ENCODE peak calls at places on chromosomes 3 and 15, in ten cellular contexts. One of them, this sample, is unnamed. For H3K4me1, the result is how much of the 10 kb centered on the place peaks cover.

GRCh38 chr3:71219744-71220638 is 363.5 kb downstream of the FOXP1 start:
- DNase-seq in CD8-positive, alpha-beta T cell: peak
- DNase-seq in Peyer's patch: no peak
- DNase-seq in fibroblast of lung: no peak
- DNase-seq in GM23248: no peak
- DNase-seq in cardiac muscle cell: peak
- DNase-seq in adrenal gland: no peak
- DNase-seq in ovary: no peak
- DNase-seq in IMR-90: no peak
- DNase-seq in CD8-positive, alpha-beta memory T cell: no peak
- DNase-seq in this sample: no peak

GRCh38 chr15:55322452-55322851 is 3.4 kb downstream of the PIGB start:
- DNase-seq in CD8-positive, alpha-beta T cell: no peak
- DNase-seq in ovary: no peak
- DNase-seq in adrenal gland: no peak
- DNase-seq in GM23248: no peak
- DNase-seq in cardiac muscle cell: no peak
- DNase-seq in Peyer's patch: no peak
- DNase-seq in CD8-positive, alpha-beta memory T cell: no peak
- DNase-seq in IMR-90: no peak
- DNase-seq in fibroblast of lung: no peak
- DNase-seq in this sample: no peak

GRCh38 chr15:95935852-95936251 is 394.6 kb upstream of the NR2F2 start:
- DNase-seq in adrenal gland: no peak
- DNase-seq in fibroblast of lung: no peak
- DNase-seq in IMR-90: no peak
- DNase-seq in ovary: no peak
- DNase-seq in CD8-positive, alpha-beta memory T cell: no peak
- DNase-seq in GM23248: no peak
- DNase-seq in CD8-positive, alpha-beta T cell: no peak
- DNase-seq in Peyer's patch: no peak
- DNase-seq in cardiac muscle cell: no peak
- DNase-seq in this sample: no peak

GRCh38 chr3:108804956-108805355 is 17.6 kb upstream of the TRAT1 start:
- DNase-seq in CD8-positive, alpha-beta memory T cell: no peak
- DNase-seq in GM23248: no peak
- DNase-seq in adrenal gland: no peak
- DNase-seq in cardiac muscle cell: no peak
- DNase-seq in Peyer's patch: no peak
- DNase-seq in CD8-positive, alpha-beta T cell: no peak
- DNase-seq in fibroblast of lung: no peak
- DNase-seq in IMR-90: no peak
- DNase-seq in ovary: no peak
- DNase-seq in this sample: no peak

GRCh38 chr3:153162513-153163348 is 705 bp downstream of the RAP2B start:
- DNase-seq in fibroblast of lung: peak
- DNase-seq in ovary: peak
- DNase-seq in cardiac muscle cell: peak
- DNase-seq in adrenal gland: peak
- DNase-seq in CD8-positive, alpha-beta T cell: peak
- DNase-seq in IMR-90: peak
- DNase-seq in GM23248: peak
- DNase-seq in CD8-positive, alpha-beta memory T cell: peak
- DNase-seq in Peyer's patch: peak
- DNase-seq in this sample: peak

GRCh38 chr15:31262901-31263671 is 63.5 kb upstream of the KLF13 start:
- DNase-seq in cardiac muscle cell: no peak
- DNase-seq in Peyer's patch: no peak
- DNase-seq in ovary: no peak
- DNase-seq in CD8-positive, alpha-beta T cell: peak
- DNase-seq in IMR-90: peak
- DNase-seq in CD8-positive, alpha-beta memory T cell: no peak
- DNase-seq in GM23248: peak
- DNase-seq in adrenal gland: peak
- DNase-seq in fibroblast of lung: peak
- DNase-seq in this sample: no peak

GRCh38 chr15:75921732-75922703 is 18.3 kb downstream of the FBXO22 start:
- DNase-seq in GM23248: peak
- DNase-seq in fibroblast of lung: peak
- DNase-seq in cardiac muscle cell: peak
- DNase-seq in CD8-positive, alpha-beta memory T cell: peak
- DNase-seq in Peyer's patch: peak
- DNase-seq in adrenal gland: peak
- DNase-seq in IMR-90: peak
- DNase-seq in CD8-positive, alpha-beta T cell: no peak
- DNase-seq in ovary: peak
- DNase-seq in this sample: peak

GRCh38 chr3:57927916-57928315 is 80.3 kb upstream of the FLNB start:
- DNase-seq in Peyer's patch: no peak
- DNase-seq in adrenal gland: no peak
- DNase-seq in IMR-90: peak
- DNase-seq in ovary: no peak
- DNase-seq in GM23248: peak
- DNase-seq in CD8-positive, alpha-beta T cell: no peak
- DNase-seq in fibroblast of lung: no peak
- DNase-seq in cardiac muscle cell: no peak
- DNase-seq in CD8-positive, alpha-beta memory T cell: no peak
- DNase-seq in this sample: no peak

GRCh38 chr3:188796122-188796631 is 375.6 kb upstream of the TPRG1 start:
- DNase-seq in GM23248: peak
- DNase-seq in IMR-90: peak
- DNase-seq in ovary: no peak
- DNase-seq in adrenal gland: no peak
- DNase-seq in fibroblast of lung: peak
- DNase-seq in Peyer's patch: no peak
- DNase-seq in cardiac muscle cell: no peak
- DNase-seq in CD8-positive, alpha-beta T cell: no peak
- DNase-seq in CD8-positive, alpha-beta memory T cell: no peak
- DNase-seq in this sample: no peak

GRCh38 chr15:41603411-41603935 is 44.5 kb downstream of the TYRO3 start:
- DNase-seq in IMR-90: no peak
- DNase-seq in Peyer's patch: no peak
- DNase-seq in CD8-positive, alpha-beta T cell: no peak
- DNase-seq in adrenal gland: no peak
- DNase-seq in GM23248: no peak
- DNase-seq in ovary: no peak
- DNase-seq in CD8-positive, alpha-beta memory T cell: no peak
- DNase-seq in cardiac muscle cell: no peak
- DNase-seq in fibroblast of lung: no peak
- DNase-seq in this sample: no peak
- H3K4me1 ChIP-seq in IMR-90: under half
- H3K4me1 ChIP-seq in Peyer's patch: under half
- H3K4me1 ChIP-seq in CD8-positive, alpha-beta T cell: under half
- H3K4me1 ChIP-seq in adrenal gland: under half
- H3K4me1 ChIP-seq in GM23248: under half
- H3K4me1 ChIP-seq in ovary: under half
- H3K4me1 ChIP-seq in CD8-positive, alpha-beta memory T cell: under half
- H3K4me1 ChIP-seq in cardiac muscle cell: under half
- H3K4me1 ChIP-seq in fibroblast of lung: under half
- H3K4me1 ChIP-seq in this sample: under half

DNA sequence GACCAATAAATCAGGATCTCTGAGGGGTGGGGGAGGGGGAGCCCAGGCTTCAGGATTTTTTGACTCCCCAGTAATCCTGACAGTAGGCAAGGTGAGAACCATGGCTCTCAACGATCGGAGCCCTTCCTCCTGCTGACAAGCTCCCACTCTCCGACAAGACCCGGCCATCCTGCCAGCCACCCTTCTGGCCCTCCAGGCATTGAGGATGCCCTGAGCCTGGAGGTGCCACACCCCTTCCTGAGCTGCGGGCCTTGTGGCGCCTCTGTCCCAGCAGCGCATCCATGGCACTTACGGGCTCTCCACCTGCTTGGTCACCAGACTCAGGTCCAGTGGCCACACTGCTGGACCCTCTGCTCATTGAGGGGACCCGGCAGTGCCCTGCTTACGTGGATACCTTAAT is 46.0 kb downstream of the MGLL start:
- DNase-seq in CD8-positive, alpha-beta T cell: no peak
- DNase-seq in IMR-90: no peak
- DNase-seq in adrenal gland: no peak
- DNase-seq in ovary: no peak
- DNase-seq in CD8-positive, alpha-beta memory T cell: no peak
- DNase-seq in GM23248: no peak
- DNase-seq in fibroblast of lung: no peak
- DNase-seq in Peyer's patch: peak
- DNase-seq in cardiac muscle cell: no peak
- DNase-seq in this sample: no peak
- H3K27ac ChIP-seq in CD8-positive, alpha-beta T cell: no peak
- H3K27ac ChIP-seq in IMR-90: peak
- H3K27ac ChIP-seq in adrenal gland: no peak
- H3K27ac ChIP-seq in ovary: no peak
- H3K27ac ChIP-seq in CD8-positive, alpha-beta memory T cell: no peak
- H3K27ac ChIP-seq in GM23248: peak
- H3K27ac ChIP-seq in fibroblast of lung: peak
- H3K27ac ChIP-seq in Peyer's patch: peak
- H3K27ac ChIP-seq in cardiac muscle cell: no peak
- H3K27ac ChIP-seq in this sample: no peak

DNA sequence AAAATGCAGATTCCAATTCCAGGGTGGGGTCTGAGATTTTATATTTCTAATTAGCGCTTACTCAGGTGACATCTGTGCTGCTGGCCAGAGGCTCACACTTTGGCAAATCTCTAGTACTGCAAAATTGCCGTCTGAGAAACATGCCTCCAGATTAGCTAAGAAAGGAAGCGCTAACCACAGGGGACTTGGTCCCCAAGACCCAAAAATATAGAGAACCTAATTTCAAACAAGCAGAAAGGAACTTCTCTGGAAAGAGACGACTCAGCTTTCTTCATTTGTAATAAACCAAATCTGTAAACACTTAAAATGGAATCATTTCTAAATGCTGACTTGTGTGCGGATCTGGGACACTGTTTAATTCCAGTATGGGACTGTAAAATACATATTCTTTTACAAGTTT is 55.7 kb downstream of the B3GNT5 start:
- DNase-seq in cardiac muscle cell: no peak
- DNase-seq in CD8-positive, alpha-beta memory T cell: no peak
- DNase-seq in GM23248: no peak
- DNase-seq in adrenal gland: no peak
- DNase-seq in fibroblast of lung: no peak
- DNase-seq in Peyer's patch: no peak
- DNase-seq in IMR-90: no peak
- DNase-seq in ovary: no peak
- DNase-seq in CD8-positive, alpha-beta T cell: no peak
- DNase-seq in this sample: no peak
- H3K4me3 ChIP-seq in cardiac muscle cell: no peak
- H3K4me3 ChIP-seq in CD8-positive, alpha-beta memory T cell: no peak
- H3K4me3 ChIP-seq in GM23248: no peak
- H3K4me3 ChIP-seq in adrenal gland: no peak
- H3K4me3 ChIP-seq in fibroblast of lung: no peak
- H3K4me3 ChIP-seq in Peyer's patch: no peak
- H3K4me3 ChIP-seq in IMR-90: no peak
- H3K4me3 ChIP-seq in ovary: no peak
- H3K4me3 ChIP-seq in CD8-positive, alpha-beta T cell: no peak
- H3K4me3 ChIP-seq in this sample: no peak

GRCh38 chr3:42057561-42058211 is 33.5 kb upstream of the TRAK1 start:
- DNase-seq in GM23248: no peak
- DNase-seq in CD8-positive, alpha-beta memory T cell: no peak
- DNase-seq in Peyer's patch: no peak
- DNase-seq in cardiac muscle cell: no peak
- DNase-seq in adrenal gland: no peak
- DNase-seq in fibroblast of lung: no peak
- DNase-seq in ovary: no peak
- DNase-seq in CD8-positive, alpha-beta T cell: no peak
- DNase-seq in IMR-90: no peak
- DNase-seq in this sample: no peak

GRCh38 chr3:42052867-42053351 is 38.2 kb upstream of the TRAK1 start:
- DNase-seq in Peyer's patch: no peak
- DNase-seq in CD8-positive, alpha-beta memory T cell: no peak
- DNase-seq in adrenal gland: no peak
- DNase-seq in GM23248: peak
- DNase-seq in cardiac muscle cell: no peak
- DNase-seq in ovary: no peak
- DNase-seq in fibroblast of lung: peak
- DNase-seq in IMR-90: peak
- DNase-seq in CD8-positive, alpha-beta T cell: no peak
- DNase-seq in this sample: no peak

GRCh38 chr3:42055291-42055690 is 35.9 kb upstream of the TRAK1 start:
- DNase-seq in ovary: no peak
- DNase-seq in cardiac muscle cell: no peak
- DNase-seq in GM23248: peak
- DNase-seq in Peyer's patch: no peak
- DNase-seq in IMR-90: peak
- DNase-seq in CD8-positive, alpha-beta memory T cell: no peak
- DNase-seq in adrenal gland: no peak
- DNase-seq in CD8-positive, alpha-beta T cell: no peak
- DNase-seq in fibroblast of lung: peak
- DNase-seq in this sample: no peak

GRCh38 chr3:42053476-42053875 is 37.7 kb upstream of the TRAK1 start:
- DNase-seq in Peyer's patch: no peak
- DNase-seq in adrenal gland: no peak
- DNase-seq in GM23248: no peak
- DNase-seq in CD8-positive, alpha-beta T cell: no peak
- DNase-seq in fibroblast of lung: no peak
- DNase-seq in ovary: no peak
- DNase-seq in cardiac muscle cell: no peak
- DNase-seq in CD8-positive, alpha-beta memory T cell: no peak
- DNase-seq in IMR-90: no peak
- DNase-seq in this sample: no peak

GRCh38 chr3:42056840-42057239 is 34.3 kb upstream of the TRAK1 start:
- DNase-seq in IMR-90: no peak
- DNase-seq in adrenal gland: no peak
- DNase-seq in CD8-positive, alpha-beta T cell: no peak
- DNase-seq in CD8-positive, alpha-beta memory T cell: no peak
- DNase-seq in fibroblast of lung: no peak
- DNase-seq in Peyer's patch: no peak
- DNase-seq in GM23248: no peak
- DNase-seq in ovary: no peak
- DNase-seq in cardiac muscle cell: no peak
- DNase-seq in this sample: no peak
- H3K4me1 ChIP-seq in IMR-90: under half
- H3K4me1 ChIP-seq in adrenal gland: under half
- H3K4me1 ChIP-seq in CD8-positive, alpha-beta T cell: under half
- H3K4me1 ChIP-seq in CD8-positive, alpha-beta memory T cell: under half
- H3K4me1 ChIP-seq in fibroblast of lung: under half
- H3K4me1 ChIP-seq in Peyer's patch: under half
- H3K4me1 ChIP-seq in GM23248: under half
- H3K4me1 ChIP-seq in ovary: under half
- H3K4me1 ChIP-seq in cardiac muscle cell: under half
- H3K4me1 ChIP-seq in this sample: under half

DNA sequence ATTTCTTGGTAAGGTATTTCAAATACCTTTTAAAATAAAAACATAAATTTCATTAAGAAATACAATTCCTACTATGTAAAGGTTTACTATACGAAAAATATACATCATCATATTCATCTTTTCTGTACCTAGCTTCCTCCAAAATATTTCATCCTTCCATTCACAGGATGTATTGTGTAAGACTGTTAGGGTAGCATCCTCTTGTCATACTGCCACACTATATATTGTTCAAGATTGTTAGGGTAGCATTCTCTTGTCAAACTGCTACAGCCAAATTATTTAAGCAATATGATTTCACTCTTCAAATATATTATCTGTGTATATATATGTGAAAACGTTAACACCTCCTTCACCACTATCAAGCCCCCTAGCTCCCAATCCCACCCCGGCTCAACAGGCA is 3.5 kb downstream of the RPL22L1 start:
- DNase-seq in GM23248: no peak
- DNase-seq in CD8-positive, alpha-beta T cell: no peak
- DNase-seq in ovary: no peak
- DNase-seq in CD8-positive, alpha-beta memory T cell: no peak
- DNase-seq in adrenal gland: no peak
- DNase-seq in cardiac muscle cell: no peak
- DNase-seq in Peyer's patch: no peak
- DNase-seq in IMR-90: no peak
- DNase-seq in fibroblast of lung: no peak
- DNase-seq in this sample: no peak
- H3K27ac ChIP-seq in GM23248: peak
- H3K27ac ChIP-seq in CD8-positive, alpha-beta T cell: no peak
- H3K27ac ChIP-seq in ovary: no peak
- H3K27ac ChIP-seq in CD8-positive, alpha-beta memory T cell: no peak
- H3K27ac ChIP-seq in adrenal gland: no peak
- H3K27ac ChIP-seq in cardiac muscle cell: peak
- H3K27ac ChIP-seq in Peyer's patch: no peak
- H3K27ac ChIP-seq in IMR-90: no peak
- H3K27ac ChIP-seq in fibroblast of lung: no peak
- H3K27ac ChIP-seq in this sample: peak

GRCh38 chr3:134058728-134059601 is 29.2 kb upstream of the SLCO2A1 start:
- DNase-seq in Peyer's patch: no peak
- DNase-seq in cardiac muscle cell: no peak
- DNase-seq in ovary: no peak
- DNase-seq in GM23248: no peak
- DNase-seq in CD8-positive, alpha-beta T cell: no peak
- DNase-seq in fibroblast of lung: no peak
- DNase-seq in IMR-90: no peak
- DNase-seq in CD8-positive, alpha-beta memory T cell: no peak
- DNase-seq in adrenal gland: no peak
- DNase-seq in this sample: no peak
- H3K4me3 ChIP-seq in Peyer's patch: no peak
- H3K4me3 ChIP-seq in cardiac muscle cell: no peak
- H3K4me3 ChIP-seq in ovary: no peak
- H3K4me3 ChIP-seq in GM23248: no peak
- H3K4me3 ChIP-seq in CD8-positive, alpha-beta T cell: no peak
- H3K4me3 ChIP-seq in fibroblast of lung: no peak
- H3K4me3 ChIP-seq in IMR-90: no peak
- H3K4me3 ChIP-seq in CD8-positive, alpha-beta memory T cell: no peak
- H3K4me3 ChIP-seq in adrenal gland: no peak
- H3K4me3 ChIP-seq in this sample: no peak